ENCODE peak calls at places on chromosome X, in nine cellular contexts. C is trophoblast cell; O is NAMALWA; U is activated naive CD4-positive, alpha-beta T cell treated with anti-CD3 and anti-CD28 coated beads, Interleukin-2, amount 10 ng/mL, durations not matched to agents 7 days and 5 days; F is AG08396; I is stimulated activated CD4-positive, alpha-beta T cell treated with anti-CD3 and anti-CD28 coated beads, Interleukin-12 subunit alpha, Interleukin-12 subunit beta, amount 100 ng/mL, for 4 hours; S is NCI-H1105 treated with DMSO at 0.1 percent for 48 hours; B is astrocyte of the spinal cord; R is activated T-cell treated with anti-CD3 and anti-CD28 coated beads, Interleukin-2, amount 50 U/mL, for 24 hours. Y is an unnamed sample.

GRCh38 chrX:23513121-23513520 is 154.2 kb upstream of the PRDX4 start:
- DNase-seq in I (no peak), S (no peak), C (no peak), O (no peak), U (no peak), F (no peak), R (no peak), B (no peak), Y (no peak)

GRCh38 chrX:54042609-54043010 is 1.7 kb downstream of the PHF8 start:
- DNase-seq in U (peak), R (peak), C (peak), S (peak), I (peak), B (peak), F (peak), O (peak), Y (peak)

GRCh38 chrX:96621811-96622210 is 62.8 kb upstream of the DIAPH2 start:
- DNase-seq in B (no peak), F (no peak), O (no peak), R (no peak), I (no peak), S (no peak), U (no peak), C (no peak), Y (peak)

GRCh38 chrX:45344597-45344996 is 143.9 kb upstream of the DIPK2B start:
- DNase-seq in O (no peak), U (no peak), B (peak), C (no peak), S (no peak), F (no peak), I (no peak), R (no peak), Y (peak)

GRCh38 chrX:153063315-153063714 is 7.0 kb downstream of the PNMA3 start:
- DNase-seq in O (no peak), U (no peak), I (no peak), R (no peak), B (peak), C (no peak), S (no peak), F (no peak), Y (peak)

GRCh38 chrX:16100673-16101072 is 22.7 kb upstream of the GRPR start:
- DNase-seq in C (no peak), R (no peak), S (no peak), F (no peak), O (no peak), I (no peak), B (no peak), U (no peak), Y (no peak)

GRCh38 chrX:68895339-68896250 is 66.8 kb downstream of the EFNB1 start:
- DNase-seq in C (no peak), F (peak), O (no peak), S (peak), I (no peak), B (peak), U (no peak), R (peak), Y (no peak)

GRCh38 chrX:115534383-115534782 is 26.6 kb upstream of the PLS3 start:
- DNase-seq in O (no peak), R (no peak), I (no peak), U (no peak), C (no peak), S (no peak), B (no peak), F (no peak), Y (no peak)

GRCh38 chrX:14922437-14922836 is 49.2 kb downstream of the MOSPD2 start:
- DNase-seq in O (no peak), U (no peak), S (no peak), B (peak), R (no peak), C (peak), F (peak), I (no peak), Y (peak)